ENCODE peak calls at places on chromosomes 3 and 15, in seven cellular contexts. J, S, U, D, A, E and Y are unnamed samples.

GRCh38 chr3:3366391-3366790 is 186.9 kb upstream of the CRBN start:
- DNase-seq in J (no peak), S (no peak), U (no peak), D (no peak), A (no peak), E (no peak), Y (no peak)

GRCh38 chr3:105173972-105174371 is 192.7 kb upstream of the ALCAM start:
- DNase-seq in J (no peak), S (no peak), U (no peak), D (no peak), A (no peak), E (no peak), Y (no peak)

GRCh38 chr15:77029166-77030041 is 34.5 kb downstream of the PSTPIP1 start:
- DNase-seq in J (peak), S (no peak), U (peak), D (no peak), A (no peak), E (no peak), Y (no peak)

GRCh38 chr3:51670053-51670666 is 892 bp upstream of the TEX264 start:
- DNase-seq in J (peak), S (no peak), U (no peak), D (no peak), A (no peak), E (no peak), Y (no peak)

GRCh38 chr3:99114565-99115291 is 213.2 kb upstream of the DCBLD2 start:
- DNase-seq in J (no peak), S (peak), U (peak), D (peak), A (no peak), E (no peak), Y (no peak)

GRCh38 chr15:67747949-67748348 is 77.4 kb upstream of the SKOR1 start:
- DNase-seq in J (no peak), S (no peak), U (no peak), D (no peak), A (no peak), E (no peak), Y (no peak)

GRCh38 chr3:146972726-146973125 is 367.6 kb upstream of the PLSCR5 start:
- DNase-seq in J (no peak), S (peak), U (no peak), D (peak), A (no peak), E (no peak), Y (no peak)

GRCh38 chr15:27573800-27574485 is 525.2 kb downstream of the OCA2 start:
- DNase-seq in J (no peak), S (no peak), U (no peak), D (no peak), A (no peak), E (no peak), Y (no peak)

GRCh38 chr3:17783426-17783825 is 41.0 kb upstream of the TBC1D5 start:
- DNase-seq in J (no peak), S (no peak), U (no peak), D (no peak), A (no peak), E (no peak), Y (no peak)

GRCh38 chr3:23806322-23807160 is 786 bp downstream of the UBE2E1 start:
- DNase-seq in J (peak), S (no peak), U (no peak), D (peak), A (no peak), E (no peak), Y (no peak)

GRCh38 chr15:74614744-74615312 is 808 bp upstream of the CLK3 start:
- DNase-seq in J (peak), S (peak), U (peak), D (peak), A (peak), E (peak), Y (peak)

GRCh38 chr3:5213574-5213966 is 26.1 kb downstream of the EDEM1 start:
- DNase-seq in J (no peak), S (no peak), U (no peak), D (no peak), A (no peak), E (no peak), Y (no peak)

GRCh38 chr15:35115155-35115725 is 30.1 kb upstream of the NANOGP8 start:
- DNase-seq in J (no peak), S (no peak), U (no peak), D (no peak), A (no peak), E (no peak), Y (no peak)